ENCODE peak calls at places on chromosomes 11 and 22, in five cellular contexts. O is effector memory CD4-positive, alpha-beta T cell; Z is tibial artery; L is fibroblast of mammary gland; I is AG04450. K is an unnamed sample.

GRCh38 chr11:1006762-1007161 is 29.8 kb downstream of the MUC6 start:
- DNase-seq in O (no peak), Z (no peak), L (no peak), I (no peak), K (no peak)

GRCh38 chr11:3605721-3606324 is 36.0 kb downstream of the ART5 start:
- DNase-seq in O (no peak), Z (no peak), L (no peak), I (no peak), K (no peak)

GRCh38 chr11:61126266-61126665 is 24.0 kb downstream of the CD5 start:
- DNase-seq in O (no peak), Z (no peak), L (no peak), I (no peak), K (no peak)

GRCh38 chr11:43685483-43685882 is 4.9 kb downstream of the HSD17B12 start:
- DNase-seq in O (no peak), Z (no peak), L (peak), I (no peak), K (no peak)

GRCh38 chr22:36833073-36833472 is 16.2 kb upstream of the PVALB start:
- DNase-seq in O (no peak), Z (no peak), L (no peak), I (no peak), K (no peak)

GRCh38 chr11:6925636-6926207 is 504 bp upstream of the ZNF215 start:
- DNase-seq in O (no peak), Z (no peak), L (peak), I (no peak), K (peak)

GRCh38 chr11:37124384-37124783 is 526.3 kb upstream of the RAG2 start:
- DNase-seq in O (no peak), Z (no peak), L (no peak), I (no peak), K (peak)

GRCh38 chr22:48577014-48577690 is 1250.5 kb downstream of the BRD1 start:
- DNase-seq in O (no peak), Z (no peak), L (no peak), I (no peak), K (no peak)

GRCh38 chr11:57008373-57008772 is 19.7 kb downstream of the OR5AK2 start:
- DNase-seq in O (no peak), Z (no peak), L (no peak), I (no peak), K (no peak)

GRCh38 chr11:54558919-54559318 is 44.9 kb downstream of the OR4C46 start:
- DNase-seq in O (no peak), Z (no peak), L (no peak), I (no peak), K (no peak)

GRCh38 chr11:17280494-17281127 is 4.1 kb downstream of the NUCB2 start:
- DNase-seq in O (no peak), Z (no peak), L (no peak), I (no peak), K (no peak)

GRCh38 chr11:66843776-66844495 is 695 bp downstream of the RCE1 start:
- DNase-seq in O (no peak), Z (no peak), L (no peak), I (no peak), K (no peak)

GRCh38 chr11:7657306-7658025 is 15.8 kb downstream of the CYB5R2 start:
- DNase-seq in O (no peak), Z (peak), L (peak), I (no peak), K (peak)

GRCh38 chr11:69150175-69150574 is 5.6 kb upstream of the SMIM38 start:
- DNase-seq in O (no peak), Z (no peak), L (no peak), I (no peak), K (no peak)

GRCh38 chr11:64763804-64764611 is 4.2 kb upstream of the PYGM start:
- DNase-seq in O (peak), Z (peak), L (no peak), I (no peak), K (no peak)

GRCh38 chr11:21785351-21785750 is 407.5 kb upstream of the ANO5 start:
- DNase-seq in O (no peak), Z (no peak), L (no peak), I (no peak), K (no peak)

GRCh38 chr11:32138902-32139301 is 48.0 kb downstream of the RCN1 start:
- DNase-seq in O (no peak), Z (no peak), L (no peak), I (no peak), K (no peak)

GRCh38 chr11:68020575-68020974 is 9.9 kb upstream of the NDUFS8 start:
- DNase-seq in O (no peak), Z (no peak), L (no peak), I (no peak), K (no peak)

GRCh38 chr22:45444168-45444567 is 30.7 kb downstream of the RIBC2 start:
- DNase-seq in O (no peak), Z (no peak), L (no peak), I (no peak), K (no peak)

GRCh38 chr11:131859811-131860210 is 489.4 kb downstream of the NTM start:
- DNase-seq in O (no peak), Z (no peak), L (peak), I (no peak), K (no peak)

GRCh38 chr11:126522606-126523005 is 167.1 kb downstream of the ST3GAL4 start:
- DNase-seq in O (no peak), Z (no peak), L (no peak), I (no peak), K (no peak)

GRCh38 chr11:12111482-12112149 is 1.2 kb downstream of the MICAL2 start:
- DNase-seq in O (no peak), Z (peak), L (no peak), I (no peak), K (no peak)
- H3K4me3 ChIP-seq in O (peak), Z (peak), L (peak), I (peak), K (peak)

GRCh38 chr22:26342719-26343449 is 86.2 kb upstream of the ASPHD2 start:
- DNase-seq in O (no peak), Z (no peak), L (no peak), I (no peak), K (no peak)

GRCh38 chr22:26336773-26337172 is 92.3 kb upstream of the ASPHD2 start:
- DNase-seq in O (no peak), Z (no peak), L (no peak), I (no peak), K (no peak)

GRCh38 chr22:26334232-26334631 is 94.8 kb upstream of the ASPHD2 start:
- DNase-seq in O (no peak), Z (no peak), L (no peak), I (no peak), K (no peak)

DNA sequence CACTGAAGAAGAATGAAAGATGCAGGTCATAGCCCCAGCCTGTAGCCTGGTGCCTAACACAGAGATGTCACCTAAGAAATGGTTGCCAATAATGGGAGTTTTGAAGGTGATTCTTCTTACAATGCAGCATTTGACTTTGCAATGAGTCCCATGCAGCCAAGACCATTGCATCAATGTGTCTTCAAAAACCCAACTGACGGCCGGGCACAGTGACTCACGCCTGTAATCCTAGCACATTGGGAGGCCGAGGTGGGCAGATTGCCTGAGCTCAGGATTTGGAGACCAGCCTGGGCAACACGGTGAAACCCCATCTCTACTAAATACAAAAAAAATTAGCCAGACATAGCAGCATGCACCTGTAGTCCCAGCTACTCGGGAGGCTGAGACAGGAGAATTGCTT is 89.3 kb upstream of the ASPHD2 start:
- DNase-seq in O (no peak), Z (no peak), L (no peak), I (no peak), K (no peak)
- H3K4me3 ChIP-seq in O (no peak), Z (no peak), L (no peak), I (no peak), K (no peak)

DNA sequence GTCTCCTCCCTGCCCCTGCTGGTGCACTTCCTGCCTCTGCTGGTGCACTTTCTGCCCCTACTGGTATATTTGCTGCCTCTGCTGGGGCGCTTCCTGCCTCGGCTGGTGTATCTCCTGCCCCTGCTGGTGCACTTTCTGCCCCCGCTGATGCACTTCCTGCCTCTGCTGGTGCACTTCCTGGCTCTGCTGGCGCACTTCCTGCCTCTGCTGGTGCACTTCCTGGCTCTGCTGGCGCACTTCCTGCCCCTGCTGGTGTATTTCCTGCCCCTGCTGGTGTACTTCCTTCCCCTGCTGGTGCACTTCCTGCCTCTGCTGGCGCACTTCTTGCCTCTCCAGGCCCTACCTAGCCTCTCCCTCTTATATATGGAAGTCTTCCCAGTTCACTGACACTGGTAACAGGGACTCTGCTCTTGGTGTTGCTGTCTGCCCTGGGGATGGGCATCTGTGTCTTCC is 10.1 kb downstream of the MTFP1 start:
- DNase-seq in O (peak), Z (no peak), L (no peak), I (no peak), K (no peak)
- H3K4me3 ChIP-seq in O (peak), Z (no peak), L (no peak), I (no peak), K (no peak)

GRCh38 chr11:75565916-75566762 is 4.1 kb downstream of the SERPINH1 start:
- DNase-seq in O (no peak), Z (no peak), L (peak), I (no peak), K (no peak)
- H3K4me3 ChIP-seq in O (no peak), Z (peak), L (peak), I (peak), K (no peak)

DNA sequence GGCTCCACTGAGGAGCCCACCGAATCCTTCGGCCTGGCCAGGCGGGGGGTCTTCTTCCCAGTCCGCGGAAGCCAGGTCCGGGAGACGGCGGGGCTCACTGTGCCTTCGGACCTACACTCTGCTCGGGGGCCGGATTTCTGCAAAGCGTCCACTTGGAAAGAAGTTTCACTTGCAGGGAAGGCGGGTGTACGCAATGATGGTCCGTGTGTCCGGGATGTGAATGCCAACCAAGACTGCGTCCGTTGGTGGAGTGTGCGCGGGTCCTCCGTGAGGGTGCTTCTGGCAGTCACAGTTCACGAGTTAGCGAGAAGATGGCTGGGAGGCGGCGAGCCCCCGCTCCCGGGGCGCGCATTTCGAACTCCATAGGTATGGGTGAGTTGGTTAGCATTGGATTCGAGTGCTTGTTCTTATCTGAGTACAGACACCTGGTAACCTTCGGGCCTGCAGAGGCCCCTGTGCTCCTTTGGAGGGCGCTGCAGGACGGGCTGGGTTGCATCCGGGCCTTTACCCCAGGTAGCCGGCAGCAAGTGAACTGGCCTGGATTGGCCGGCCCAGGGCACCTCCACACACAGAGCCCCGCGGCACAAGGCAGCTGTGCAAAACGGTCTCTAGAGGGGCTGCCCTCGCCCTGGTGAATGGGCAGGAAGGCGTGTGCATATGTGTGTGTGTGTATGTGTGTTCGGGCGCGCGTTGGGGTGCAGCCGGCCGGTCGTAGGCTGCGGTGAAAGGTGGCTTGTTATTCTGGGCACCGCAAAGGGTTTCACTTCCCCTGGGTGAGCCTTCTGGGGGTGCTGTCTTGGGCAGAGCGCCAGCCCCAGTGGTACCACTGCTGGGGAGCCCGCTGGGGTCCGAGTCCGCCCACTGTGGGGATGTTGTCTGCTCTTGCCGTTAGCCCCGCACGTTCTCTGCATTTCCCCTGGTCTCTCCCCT is 13.3 kb upstream of the CYP2R1 start:
- DNase-seq in O (peak), Z (peak), L (peak), I (no peak), K (no peak)
- H3K4me3 ChIP-seq in O (peak), Z (peak), L (peak), I (peak), K (peak)

GRCh38 chr11:114079406-114080072 is 20.0 kb downstream of the ZBTB16 start:
- DNase-seq in O (no peak), Z (no peak), L (peak), I (no peak), K (no peak)

GRCh38 chr11:114076974-114077373 is 17.5 kb downstream of the ZBTB16 start:
- DNase-seq in O (no peak), Z (no peak), L (no peak), I (no peak), K (no peak)

GRCh38 chr11:114077482-114078305 is 18.2 kb downstream of the ZBTB16 start:
- DNase-seq in O (peak), Z (no peak), L (no peak), I (no peak), K (no peak)

GRCh38 chr11:114080219-114080618 is 20.7 kb downstream of the ZBTB16 start:
- DNase-seq in O (no peak), Z (no peak), L (peak), I (no peak), K (peak)

GRCh38 chr11:114078423-114078822 is 18.9 kb downstream of the ZBTB16 start:
- DNase-seq in O (no peak), Z (no peak), L (no peak), I (no peak), K (no peak)
- H3K4me3 ChIP-seq in O (no peak), Z (peak), L (no peak), I (no peak), K (no peak)